ENCODE peak calls at places on chromosomes 1 and 21, in seven cellular contexts. X is kidney epithelial cell, R is AG09309, Y is Calu3, C is BE2C, I is right atrium auricular region, P is ovary. D is an unnamed sample.

GRCh38 chr1:17207966-17208418 is 3.1 kb downstream of the PADI1 start:
- DNase-seq in X (peak), R (no peak), Y (peak), C (no peak), I (no peak), P (no peak), D (peak)

GRCh38 chr1:54120018-54120697 is 32.6 kb downstream of the CDCP2 start:
- DNase-seq in X (no peak), R (no peak), Y (no peak), C (no peak), I (no peak), P (no peak), D (no peak)

GRCh38 chr1:151846062-151846568 is 6.5 kb upstream of the C2CD4D start:
- DNase-seq in X (no peak), R (no peak), Y (no peak), C (no peak), I (no peak), P (no peak), D (peak)

GRCh38 chr21:31706562-31706961 is 25.4 kb downstream of the SCAF4 start:
- DNase-seq in X (no peak), R (no peak), Y (no peak), C (no peak), I (no peak), P (no peak), D (no peak)

GRCh38 chr1:25099343-25099951 is 132.9 kb downstream of the SYF2 start:
- DNase-seq in X (no peak), R (no peak), Y (no peak), C (peak), I (no peak), P (no peak), D (no peak)

GRCh38 chr1:224783006-224783651 is 146.3 kb upstream of the DNAH14 start:
- DNase-seq in X (no peak), R (no peak), Y (no peak), C (no peak), I (no peak), P (no peak), D (no peak)

GRCh38 chr1:209648366-209648765 is 3.9 kb downstream of the LAMB3 start:
- DNase-seq in X (no peak), R (no peak), Y (no peak), C (no peak), I (no peak), P (no peak), D (no peak)

GRCh38 chr1:211711313-211711712 is 35.9 kb upstream of the NEK2 start:
- DNase-seq in X (no peak), R (no peak), Y (no peak), C (no peak), I (no peak), P (no peak), D (no peak)

GRCh38 chr1:2546515-2547209 is 9.5 kb upstream of the TNFRSF14 start:
- DNase-seq in X (peak), R (no peak), Y (peak), C (peak), I (peak), P (no peak), D (peak)
- TF ChIP-seq CTCF in X (no peak), R (peak), Y (no peak), C (no peak), I (no peak), P (no peak), D (no peak)

GRCh38 chr1:220127076-220127475 is 33.1 kb downstream of the IARS2 start:
- DNase-seq in X (no peak), R (no peak), Y (no peak), C (no peak), I (no peak), P (no peak), D (no peak)

GRCh38 chr1:220119043-220119512 is 25.1 kb downstream of the IARS2 start:
- DNase-seq in X (no peak), R (no peak), Y (peak), C (peak), I (no peak), P (no peak), D (no peak)

GRCh38 chr1:220124542-220124941 is 30.6 kb downstream of the IARS2 start:
- DNase-seq in X (no peak), R (peak), Y (no peak), C (no peak), I (no peak), P (no peak), D (no peak)

GRCh38 chr1:220121791-220122530 is 28.0 kb downstream of the IARS2 start:
- DNase-seq in X (no peak), R (no peak), Y (peak), C (no peak), I (no peak), P (no peak), D (no peak)

GRCh38 chr1:220123889-220124288 is 30.0 kb downstream of the IARS2 start:
- DNase-seq in X (no peak), R (no peak), Y (peak), C (no peak), I (no peak), P (no peak), D (peak)
- TF ChIP-seq CTCF in X (peak), R (peak), Y (peak), C (peak), I (peak), P (peak), D (peak)

GRCh38 chr1:221979461-221980032 is 237.7 kb upstream of the DUSP10 start:
- DNase-seq in X (no peak), R (no peak), Y (no peak), C (no peak), I (no peak), P (no peak), D (peak)
- TF ChIP-seq CTCF in X (peak), R (no peak), Y (peak), C (peak), I (peak), P (no peak), D (peak)

GRCh38 chr1:9181176-9181906 is 52.4 kb upstream of the GPR157 start:
- DNase-seq in X (no peak), R (no peak), Y (peak), C (peak), I (no peak), P (peak), D (peak)

GRCh38 chr1:9182784-9183257 is 51.8 kb upstream of the H6PD start:
- DNase-seq in X (no peak), R (no peak), Y (no peak), C (no peak), I (no peak), P (peak), D (no peak)

GRCh38 chr1:9183898-9184297 is 50.7 kb upstream of the H6PD start:
- DNase-seq in X (no peak), R (no peak), Y (no peak), C (no peak), I (no peak), P (no peak), D (no peak)

GRCh38 chr1:9183441-9183840 is 51.1 kb upstream of the H6PD start:
- DNase-seq in X (no peak), R (no peak), Y (no peak), C (no peak), I (no peak), P (no peak), D (no peak)

DNA sequence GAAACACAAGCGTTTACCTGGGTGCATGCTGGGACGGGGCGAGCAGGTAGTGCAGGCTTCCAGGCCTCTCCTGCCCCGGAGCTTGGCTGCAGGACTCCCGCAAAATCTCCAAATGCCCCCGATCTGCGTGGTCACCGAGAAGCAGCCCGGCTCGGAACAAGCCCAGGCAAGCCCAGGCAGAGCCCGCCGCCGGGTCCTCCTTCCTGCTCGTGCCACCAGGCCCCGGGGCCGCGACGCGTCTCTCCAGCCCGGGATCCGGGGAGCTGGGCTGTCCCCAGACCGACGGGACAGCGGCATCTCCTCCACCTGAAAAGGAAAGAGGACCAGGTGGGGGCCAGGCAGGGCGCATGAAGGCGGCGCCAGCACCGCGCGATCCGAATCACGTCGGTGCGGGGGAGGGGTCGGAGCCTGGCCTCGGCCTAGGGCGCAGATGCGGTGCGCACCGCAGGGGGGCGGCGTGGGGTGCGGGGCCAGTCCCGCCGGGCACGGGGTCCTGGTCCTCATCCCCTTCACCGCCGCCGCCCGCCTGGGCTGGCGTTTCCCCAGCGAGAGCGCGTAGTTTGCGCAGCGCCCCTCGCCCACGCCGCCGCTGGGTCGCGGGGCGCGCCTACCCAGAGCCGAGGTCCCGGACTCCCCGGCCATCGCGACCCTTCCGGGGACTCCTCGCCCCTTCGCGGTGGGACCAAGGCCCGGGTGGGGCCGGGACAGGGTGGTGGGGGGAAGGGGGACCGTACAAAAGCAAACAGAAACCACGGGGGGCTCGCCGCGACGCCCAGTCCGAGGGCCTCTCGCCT is 52.4 kb upstream of the H6PD start:
- DNase-seq in X (no peak), R (no peak), Y (peak), C (no peak), I (no peak), P (peak), D (peak)
- TF ChIP-seq CTCF in X (no peak), R (no peak), Y (peak), C (no peak), I (peak), P (peak), D (peak)

DNA sequence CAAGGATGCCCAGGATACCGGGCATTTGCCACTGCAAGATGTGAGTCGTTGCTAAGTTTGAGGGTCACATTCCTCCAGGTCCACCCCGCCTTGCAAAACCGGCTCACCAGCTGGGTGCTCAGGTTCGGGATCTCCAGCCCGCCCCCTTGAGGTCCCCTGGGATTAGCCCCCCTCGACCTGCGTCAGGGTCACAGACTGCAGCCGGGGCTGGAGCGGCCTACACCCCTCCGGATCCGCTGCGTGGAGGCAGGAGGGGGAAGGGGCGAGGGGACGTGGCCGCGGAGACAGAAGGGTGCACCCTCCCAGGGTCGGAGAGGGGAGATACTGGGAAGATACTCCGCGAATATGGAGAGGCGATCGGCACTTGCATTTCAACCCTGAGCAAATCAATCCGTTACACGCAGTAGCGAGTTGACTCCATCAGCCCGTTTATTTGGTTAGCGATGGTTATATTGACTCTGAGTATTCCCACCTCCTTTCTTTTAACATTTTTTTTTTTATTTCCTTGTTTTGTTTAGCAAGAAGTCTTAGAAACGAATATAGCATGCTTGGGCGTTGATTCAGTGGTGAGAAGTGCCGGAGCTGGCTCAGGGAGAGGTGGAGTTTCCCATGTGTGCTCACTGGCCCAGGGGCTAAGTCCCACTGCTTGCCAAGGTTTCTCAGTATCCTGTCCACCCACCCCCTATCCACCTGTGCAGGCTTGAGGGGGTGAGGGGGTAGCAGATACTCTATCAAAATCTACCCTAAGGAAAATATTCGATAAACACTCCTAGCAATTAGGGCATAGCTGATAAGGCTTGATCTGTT is 983 bp downstream of the IFNAR2 start:
- DNase-seq in X (peak), R (no peak), Y (peak), C (peak), I (no peak), P (no peak), D (peak)
- TF ChIP-seq CTCF in X (peak), R (no peak), Y (no peak), C (no peak), I (no peak), P (no peak), D (no peak)

GRCh38 chr1:51519048-51519856 is at the start of gene EPS15:
- DNase-seq in X (no peak), R (no peak), Y (peak), C (peak), I (peak), P (peak), D (peak)
- TF ChIP-seq CTCF in X (no peak), R (no peak), Y (no peak), C (no peak), I (no peak), P (peak), D (no peak)

GRCh38 chr1:70034403-70034802 is 171.0 kb downstream of the LRRC40 start:
- DNase-seq in X (peak), R (peak), Y (peak), C (no peak), I (no peak), P (no peak), D (peak)
- TF ChIP-seq CTCF in X (peak), R (peak), Y (no peak), C (peak), I (no peak), P (no peak), D (peak)

GRCh38 chr1:190436615-190437014 is 41.0 kb downstream of the BRINP3 start:
- DNase-seq in X (no peak), R (no peak), Y (peak), C (peak), I (no peak), P (no peak), D (peak)
- TF ChIP-seq CTCF in X (peak), R (no peak), Y (peak), C (peak), I (no peak), P (no peak), D (peak)

GRCh38 chr21:15653710-15654109 is 76.1 kb upstream of the USP25 start:
- DNase-seq in X (no peak), R (no peak), Y (no peak), C (peak), I (no peak), P (no peak), D (no peak)
- TF ChIP-seq CTCF in X (no peak), R (no peak), Y (no peak), C (no peak), I (no peak), P (no peak), D (no peak)

DNA sequence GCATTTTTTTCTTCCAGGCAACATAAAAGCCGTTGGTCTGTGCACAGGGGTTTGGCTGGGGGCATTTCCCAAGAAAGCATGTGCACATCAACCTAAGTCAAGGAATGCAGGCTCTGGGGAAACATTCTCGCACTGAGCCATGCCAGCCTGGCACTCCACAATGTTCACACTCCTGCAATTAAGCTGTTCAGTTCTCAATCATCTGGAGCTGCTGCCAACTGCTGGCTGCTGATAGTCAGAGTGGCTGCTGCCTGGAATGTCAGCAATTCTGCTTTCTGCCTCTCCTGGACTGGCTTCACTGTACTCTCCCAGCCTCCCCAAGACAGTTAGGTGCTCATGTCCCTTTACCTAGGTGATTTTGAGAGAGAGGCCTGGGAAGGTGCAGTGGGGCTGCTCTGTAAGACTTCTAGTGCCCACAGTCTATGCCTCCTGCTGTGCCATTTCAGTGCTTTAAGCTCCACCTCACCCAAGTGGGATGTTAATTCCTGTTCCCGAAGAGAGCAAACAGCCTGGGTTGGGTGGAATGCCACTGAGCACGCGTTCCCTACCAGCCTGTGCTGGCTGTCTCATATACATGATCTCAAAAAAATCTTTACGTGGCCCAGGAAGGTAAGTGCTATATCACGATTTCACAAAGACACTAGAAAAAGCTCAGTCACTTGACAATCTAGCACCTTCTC is 131.7 kb downstream of the BRINP2 start:
- DNase-seq in X (no peak), R (no peak), Y (no peak), C (no peak), I (no peak), P (no peak), D (no peak)
- TF ChIP-seq CTCF in X (no peak), R (no peak), Y (no peak), C (no peak), I (no peak), P (no peak), D (no peak)

D was measured in MCF 10A.